ENCODE peak calls at places on chromosomes 7 and 10, in seven cellular contexts. Q, L, O, G, Z, P and S are unnamed samples. For H3K27me3, the result is how much of the 10 kb centered on the place peaks cover.

GRCh38 chr10:51397695-51398094 is 301.7 kb downstream of the CSTF2T start:
- DNase-seq in O (no peak), G (peak), L (peak), P (peak), Q (peak), Z (no peak), S (no peak)

GRCh38 chr7:2997014-2997413 is 46.7 kb downstream of the CARD11 start:
- DNase-seq in Q (peak), O (no peak), L (no peak), Z (no peak), G (no peak), P (no peak), S (no peak)

GRCh38 chr7:87316097-87316700 is 29.3 kb upstream of the CROT start:
- DNase-seq in Q (no peak), P (no peak), O (no peak), Z (no peak), G (no peak), L (no peak), S (no peak)

GRCh38 chr10:114367041-114367675 is 37.1 kb downstream of the AFAP1L2 start:
- DNase-seq in G (no peak), Q (no peak), O (no peak), L (peak), Z (no peak), P (no peak), S (peak)

GRCh38 chr10:26488344-26488743 is 50.2 kb downstream of the APBB1IP start:
- DNase-seq in O (no peak), P (no peak), Z (no peak), L (no peak), G (no peak), Q (no peak), S (no peak)

GRCh38 chr10:27771231-27771630 is 25.6 kb upstream of the MKX start:
- DNase-seq in Q (no peak), O (no peak), Z (no peak), P (no peak), L (no peak), G (no peak), S (no peak)

GRCh38 chr10:11927746-11928145 is 104.6 kb downstream of the PROSER2 start:
- DNase-seq in G (no peak), Z (no peak), Q (no peak), O (no peak), L (no peak), P (no peak), S (no peak)

GRCh38 chr10:15814565-15814964 is 45.7 kb downstream of the MINDY3 start:
- DNase-seq in Z (no peak), L (no peak), G (no peak), Q (no peak), O (no peak), P (no peak), S (no peak)

GRCh38 chr10:5453749-5454489 is 41.6 kb downstream of the NET1 start:
- DNase-seq in P (no peak), Q (no peak), L (no peak), O (no peak), G (no peak), Z (no peak), S (no peak)

GRCh38 chr7:132614428-132615076 is 38.3 kb upstream of the PLXNA4 start:
- DNase-seq in O (no peak), G (peak), P (peak), L (no peak), Z (peak), Q (peak), S (peak)

GRCh38 chr10:28839600-28840007 is 162.3 kb downstream of the BAMBI start:
- DNase-seq in G (no peak), Z (no peak), L (peak), P (peak), Q (no peak), O (peak), S (peak)

GRCh38 chr7:732094-732541 is 5.0 kb upstream of the PRKAR1B start:
- DNase-seq in G (no peak), P (peak), Q (peak), L (peak), O (no peak), Z (peak), S (no peak)

GRCh38 chr10:23283680-23284079 is 60.9 kb downstream of the C10orf67 start:
- DNase-seq in G (no peak), Z (no peak), P (no peak), O (no peak), L (no peak), Q (no peak), S (no peak)

GRCh38 chr10:32095116-32095733 is 39.0 kb upstream of the KIF5B start:
- DNase-seq in O (no peak), L (no peak), P (no peak), Q (no peak), Z (no peak), G (no peak), S (no peak)

GRCh38 chr10:1654811-1655356 is 82.4 kb downstream of the ADARB2 start:
- DNase-seq in O (no peak), G (no peak), L (no peak), Q (no peak), Z (no peak), P (no peak), S (no peak)

GRCh38 chr7:50266893-50267386 is 37.6 kb upstream of the IKZF1 start:
- DNase-seq in O (peak), L (no peak), Z (peak), P (no peak), G (no peak), Q (peak), S (no peak)

GRCh38 chr7:87113077-87113476 is 39.2 kb upstream of the DMTF1 start:
- DNase-seq in G (no peak), Z (no peak), P (no peak), O (no peak), L (peak), Q (no peak), S (no peak)

GRCh38 chr7:43204081-43204480 is 91.6 kb downstream of the HECW1 start:
- DNase-seq in G (no peak), Z (no peak), Q (no peak), O (no peak), L (peak), P (no peak), S (no peak)

GRCh38 chr7:136869991-136870798 is 1.7 kb downstream of the CHRM2 start:
- DNase-seq in G (no peak), O (no peak), P (peak), Q (no peak), L (no peak), Z (peak), S (no peak)

GRCh38 chr10:34506773-34507172 is 308.3 kb downstream of the PARD3 start:
- DNase-seq in P (no peak), O (no peak), Q (no peak), L (no peak), G (no peak), Z (no peak), S (no peak)

GRCh38 chr7:134320201-134320600 is 3.5 kb upstream of the SLC35B4 start:
- DNase-seq in L (peak), Q (no peak), O (no peak), P (no peak), G (no peak), Z (no peak), S (no peak)

GRCh38 chr10:116587878-116588590 is 2.7 kb upstream of the PNLIPRP1 start:
- DNase-seq in Z (no peak), P (no peak), O (no peak), G (no peak), L (no peak), Q (no peak), S (no peak)

GRCh38 chr10:12844796-12845524 is 156.6 kb downstream of the CCDC3 start:
- DNase-seq in G (peak), P (peak), L (peak), Z (no peak), Q (no peak), O (no peak), S (peak)

GRCh38 chr10:113523628-113524027 is 29.2 kb upstream of the HABP2 start:
- DNase-seq in O (no peak), Q (no peak), G (no peak), L (no peak), P (no peak), Z (no peak), S (no peak)

GRCh38 chr10:47260505-47261111 is 39.4 kb upstream of the GDF10 start:
- DNase-seq in P (no peak), L (no peak), Q (no peak), G (no peak), Z (no peak), O (no peak), S (no peak)

GRCh38 chr10:112209534-112210200 is 26.1 kb upstream of the GPAM start:
- DNase-seq in Q (no peak), Z (no peak), P (peak), L (no peak), O (no peak), G (no peak), S (no peak)

GRCh38 chr7:73971315-73971700 is 56.7 kb upstream of the ELN start:
- DNase-seq in P (no peak), Z (no peak), L (no peak), Q (no peak), O (no peak), G (no peak), S (no peak)

GRCh38 chr7:112529486-112529885 is 48.7 kb downstream of the LSMEM1 start:
- DNase-seq in Z (no peak), Q (no peak), L (peak), P (no peak), G (no peak), O (no peak), S (no peak)

GRCh38 chr7:22723171-22723601 is 3.8 kb upstream of the IL6 start:
- DNase-seq in O (no peak), G (peak), L (peak), Q (peak), P (peak), Z (peak), S (peak)

GRCh38 chr10:79487296-79488194 is 24.8 kb upstream of the EIF5AL1 start:
- DNase-seq in O (peak), Q (peak), L (peak), Z (peak), P (peak), G (peak), S (peak)

GRCh38 chr7:104805449-104806317 is 208.3 kb upstream of the KMT2E start:
- DNase-seq in P (no peak), G (no peak), O (no peak), L (no peak), Q (no peak), Z (no peak), S (no peak)

GRCh38 chr7:152925412-152926147 is 166.0 kb downstream of the ACTR3B start:
- DNase-seq in O (no peak), L (no peak), G (no peak), P (peak), Q (no peak), Z (no peak), S (peak)

GRCh38 chr7:289756-290553 is at the start of gene FOXL3:
- DNase-seq in Q (no peak), P (no peak), L (no peak), Z (peak), G (no peak), O (no peak), S (no peak)

GRCh38 chr10:63236113-63236935 is 103.2 kb downstream of the NRBF2 start:
- DNase-seq in G (no peak), P (peak), L (peak), Z (no peak), Q (peak), O (no peak), S (no peak)

GRCh38 chr7:985915-986741 is 3.1 kb downstream of the CYP2W1 start:
- DNase-seq in Z (no peak), Q (peak), L (peak), O (peak), G (no peak), P (no peak), S (peak)

GRCh38 chr10:57657164-57657765 is 610.4 kb downstream of the IPMK start:
- DNase-seq in Q (peak), O (peak), Z (peak), P (peak), L (peak), G (peak), S (peak)

GRCh38 chr10:100508691-100509150 is 10.9 kb downstream of the SEC31B start:
- DNase-seq in G (no peak), P (peak), Q (no peak), L (peak), O (peak), Z (no peak), S (no peak)

GRCh38 chr7:107982918-107983389 is 20.0 kb downstream of the LAMB1 start:
- DNase-seq in Z (no peak), P (peak), G (no peak), O (no peak), L (no peak), Q (no peak), S (no peak)

DNA sequence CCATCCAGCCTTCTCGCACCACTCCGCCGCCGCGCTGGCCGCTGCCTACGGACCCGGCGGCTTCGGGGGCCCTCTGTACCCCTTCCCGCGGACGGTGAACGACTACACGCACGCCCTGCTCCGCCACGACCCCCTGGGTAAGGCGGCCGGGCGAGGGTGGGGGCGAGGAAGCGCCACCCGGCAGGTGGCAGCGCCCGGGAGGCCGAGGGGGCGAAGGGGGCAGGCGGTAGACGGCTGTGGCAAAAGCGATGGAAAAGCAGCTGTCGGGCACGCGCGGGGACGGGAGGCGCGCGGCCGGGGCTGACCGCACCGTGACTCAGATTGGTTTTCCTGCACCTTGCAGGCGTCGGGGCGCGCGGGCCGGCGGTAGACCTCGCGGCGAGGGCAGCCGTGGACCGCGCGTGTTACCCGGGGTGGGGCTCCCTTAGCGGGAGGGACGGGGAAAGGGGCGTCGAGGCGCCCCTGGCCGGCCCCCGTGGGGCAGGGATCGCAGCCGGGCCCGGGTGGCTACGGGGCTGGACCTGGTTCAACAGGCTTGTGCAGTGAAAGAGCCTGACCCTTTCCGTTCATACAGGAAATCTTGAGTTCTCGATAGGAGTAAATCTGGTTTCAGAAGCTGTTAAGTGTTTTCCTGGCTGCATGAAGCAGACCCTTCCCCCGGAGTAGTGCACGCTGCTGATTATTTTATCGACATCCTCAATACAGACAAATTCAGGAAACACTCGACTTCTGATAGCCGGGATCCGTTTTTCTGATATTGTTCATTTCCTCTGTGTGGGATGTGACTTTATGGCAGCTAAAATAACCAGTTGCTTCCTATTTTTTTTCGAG is 671 bp downstream of the HHEX start:
- DNase-seq in O (peak), G (peak), Q (peak), P (peak), Z (peak), L (peak), S (no peak)
- H3K27me3 ChIP-seq in O (under half), G (under half), Q (under half), P (half or more), Z (under half), L (under half), S (under half)

GRCh38 chr7:38129579-38129978 is 48.5 kb upstream of the STARD3NL start:
- DNase-seq in O (no peak), Q (no peak), L (no peak), Z (no peak), P (no peak), G (no peak), S (no peak)

GRCh38 chr7:38123494-38123893 is 54.6 kb upstream of the STARD3NL start:
- DNase-seq in Z (no peak), P (no peak), Q (no peak), O (no peak), L (no peak), G (no peak), S (no peak)

GRCh38 chr7:38129162-38129561 is 48.9 kb upstream of the STARD3NL start:
- DNase-seq in Q (no peak), Z (no peak), O (no peak), G (no peak), L (no peak), P (no peak), S (no peak)

GRCh38 chr7:38127216-38128207 is 50.5 kb upstream of the STARD3NL start:
- DNase-seq in Z (no peak), G (no peak), Q (no peak), P (no peak), O (peak), L (no peak), S (no peak)
- H3K27me3 ChIP-seq in Z (under half), G (under half), Q (under half), P (under half), O (under half), L (under half), S (under half)

DNA sequence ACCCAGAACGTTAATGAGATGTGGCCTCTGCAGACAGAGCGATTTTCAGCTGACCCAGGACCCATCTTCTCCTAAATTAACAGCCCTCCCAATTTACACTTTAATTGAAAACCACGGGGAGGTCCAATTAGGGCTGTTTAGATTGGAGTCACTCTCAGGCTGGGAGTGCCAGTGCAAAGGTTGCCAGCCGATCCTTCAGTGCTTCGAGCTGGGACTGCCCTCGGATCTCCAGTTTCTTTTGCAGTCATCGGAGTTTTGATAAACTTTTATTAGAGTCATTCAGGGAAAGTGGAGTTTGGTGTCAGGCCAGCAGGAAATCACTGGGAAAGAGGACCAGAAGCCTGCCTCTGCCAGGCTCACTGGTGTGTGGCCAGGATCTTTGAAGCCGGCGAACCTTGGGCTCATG is 108.0 kb downstream of the DOCK1 start:
- DNase-seq in O (no peak), G (no peak), Z (no peak), L (no peak), P (no peak), Q (peak), S (no peak)
- H3K27me3 ChIP-seq in O (under half), G (under half), Z (under half), L (under half), P (under half), Q (under half), S (under half)

GRCh38 chr10:93599778-93600177 is 1.3 kb downstream of the RBP4 start:
- DNase-seq in G (no peak), Q (no peak), O (no peak), L (no peak), Z (no peak), P (no peak), S (no peak)
- H3K27me3 ChIP-seq in G (under half), Q (under half), O (under half), L (under half), Z (under half), P (under half), S (under half)

GRCh38 chr10:70907619-70908425 is 19.5 kb upstream of the PCBD1 start:
- DNase-seq in L (no peak), Z (no peak), G (no peak), Q (peak), P (no peak), O (no peak), S (no peak)
- H3K27me3 ChIP-seq in L (under half), Z (under half), G (under half), Q (under half), P (under half), O (half or more), S (under half)

GRCh38 chr7:155452505-155453295 is 5.2 kb upstream of the EN2 start:
- DNase-seq in G (no peak), L (no peak), Z (no peak), Q (no peak), O (no peak), P (no peak), S (no peak)
- H3K27me3 ChIP-seq in G (under half), L (half or more), Z (half or more), Q (half or more), O (half or more), P (half or more), S (under half)

DNA sequence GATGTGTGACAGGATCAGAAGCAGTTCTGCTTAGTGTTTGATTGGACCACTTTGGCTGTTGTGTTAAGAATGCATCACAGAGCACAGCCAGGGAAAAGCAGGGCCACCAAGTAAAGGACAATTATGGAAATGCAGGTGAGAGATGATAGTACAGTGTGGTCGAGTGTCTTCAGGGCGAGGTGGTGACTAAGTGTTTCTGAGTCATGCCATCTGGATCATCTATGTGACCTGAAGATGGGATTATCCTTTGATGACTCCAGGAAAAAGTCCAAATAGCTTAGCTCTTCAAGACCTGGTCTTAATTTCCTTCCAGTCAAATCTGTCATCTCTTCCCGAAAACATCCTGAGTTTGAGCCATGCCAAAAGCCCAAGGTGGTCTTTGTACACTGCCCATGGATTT is 523.2 kb upstream of the IGFBP3 start:
- DNase-seq in P (no peak), Z (no peak), L (no peak), Q (peak), G (no peak), O (no peak), S (no peak)
- H3K27me3 ChIP-seq in P (under half), Z (under half), L (under half), Q (under half), G (under half), O (under half), S (under half)